ENCODE peak calls at places on chromosomes 16 and 17, in seven cellular contexts. H is fibroblast of the aortic adventitia, C is thoracic aorta, I is sigmoid colon, R is IMR-90, B is MCF 10A, Z is mammary epithelial cell. X is an unnamed sample.

GRCh38 chr16:14358697-14359305 is 271.3 kb downstream of the PARN start:
- DNase-seq in Z (peak; percentile 97), H (no peak), B (peak; percentile 94), I (no peak), R (no peak), C (no peak), X (no peak)

GRCh38 chr17:83177611-83178532 is 98.5 kb downstream of the METRNL start:
- DNase-seq in B (no peak), C (no peak), H (no peak), Z (no peak), I (peak; percentile 60), R (no peak), X (no peak)

GRCh38 chr17:1769826-1770477 is 8.1 kb downstream of the SERPINF1 start:
- DNase-seq in C (no peak), R (no peak), Z (peak; percentile 94), H (no peak), I (no peak), B (peak; percentile 70), X (no peak)

GRCh38 chr16:77835111-77835510 is 46.7 kb downstream of the VAT1L start:
- DNase-seq in C (no peak), Z (no peak), R (peak; percentile 23), B (no peak), H (peak; percentile 72), I (no peak), X (no peak)

GRCh38 chr16:71249399-71249798 is 18.9 kb upstream of the HYDIN start:
- DNase-seq in H (no peak), B (no peak), R (no peak), I (no peak), C (no peak), Z (no peak), X (no peak)

GRCh38 chr17:62572488-62573469 is 54.7 kb upstream of the MRC2 start:
- DNase-seq in C (no peak), R (peak; percentile 53), B (no peak), Z (no peak), H (peak; percentile 46), I (no peak), X (no peak)

GRCh38 chr17:82238562-82239201 is 9.8 kb downstream of the SLC16A3 start:
- DNase-seq in R (peak; percentile 66), Z (peak; percentile 90), H (peak; percentile 55), I (peak; percentile 94), C (no peak), B (peak; percentile 93), X (no peak)

GRCh38 chr17:18993876-18994275 is 10.7 kb downstream of the FAM83G start:
- DNase-seq in Z (no peak), B (no peak), R (peak; percentile 83), I (no peak), H (no peak), C (no peak), X (no peak)

GRCh38 chr16:9837481-9837880 is 344.7 kb downstream of the GRIN2A start:
- DNase-seq in B (no peak), Z (no peak), H (peak; percentile 46), C (no peak), R (no peak), I (no peak), X (no peak)

GRCh38 chr17:73089918-73090317 is 2.6 kb downstream of the SLC39A11 start:
- DNase-seq in B (no peak), C (no peak), H (no peak), R (no peak), Z (no peak), I (no peak), X (no peak)

GRCh38 chr17:71975331-71975801 is 145.5 kb upstream of the SOX9 start:
- DNase-seq in H (peak; percentile 67), R (peak; percentile 42), C (peak; percentile 9), I (peak; percentile 73), Z (peak; percentile 66), B (peak; percentile 61), X (peak; percentile 18)

GRCh38 chr17:53058031-53058430 is 764.7 kb upstream of the KIF2B start:
- DNase-seq in C (no peak), B (peak; percentile 31), I (no peak), H (no peak), Z (peak; percentile 9), R (no peak), X (peak; percentile 6)

GRCh38 chr17:19371259-19372003 is 6.9 kb upstream of the MAPK7 start:
- DNase-seq in Z (no peak), I (peak; percentile 53), C (no peak), H (no peak), B (no peak), R (no peak), X (no peak)

GRCh38 chr17:50192873-50193274 is 8.6 kb downstream of the COL1A1 start:
- DNase-seq in B (no peak), H (peak; percentile 24), R (no peak), C (no peak), Z (no peak), I (no peak), X (no peak)

GRCh38 chr17:40075216-40076100 is 12.7 kb downstream of the THRA start:
- DNase-seq in Z (peak; percentile 30), R (peak; percentile 48), I (peak; percentile 95), C (peak; percentile 69), H (peak; percentile 72), B (peak; percentile 78), X (no peak)

GRCh38 chr17:3693829-3694231 is 2.1 kb downstream of the P2RX5 start:
- DNase-seq in Z (no peak), B (no peak), I (no peak), R (no peak), C (no peak), H (no peak), X (no peak)

GRCh38 chr17:3693099-3693498 is 2.9 kb downstream of the P2RX5 start:
- DNase-seq in C (no peak), H (no peak), I (no peak), B (no peak), R (no peak), Z (no peak), X (no peak)

GRCh38 chr17:3690094-3690715 is 5.8 kb downstream of the P2RX5 start:
- DNase-seq in I (no peak), R (no peak), B (no peak), H (no peak), C (no peak), Z (no peak), X (no peak)

GRCh38 chr17:3691539-3692166 is 4.3 kb downstream of the P2RX5 start:
- DNase-seq in C (no peak), R (no peak), H (no peak), I (no peak), Z (no peak), B (no peak), X (no peak)

DNA sequence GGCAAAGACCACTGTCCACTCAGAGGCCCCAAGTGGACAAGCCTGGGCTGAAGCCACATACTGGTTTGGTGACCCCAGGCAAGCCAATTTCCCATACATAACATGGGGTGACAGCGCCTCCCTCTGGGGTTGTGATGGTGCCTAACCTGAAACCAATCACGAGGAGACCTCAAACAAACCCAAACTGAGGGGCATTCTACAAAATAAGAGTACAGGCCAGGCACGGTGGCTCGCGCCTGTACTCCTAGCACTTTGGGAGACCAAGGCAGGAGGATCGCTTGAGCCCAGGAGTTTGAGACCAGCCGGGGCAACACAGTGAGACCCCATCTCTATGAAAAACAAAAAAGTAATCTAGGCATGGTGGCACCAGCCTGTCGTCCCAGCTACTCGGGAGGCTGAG is 3.6 kb downstream of the P2RX5 start:
- DNase-seq in B (no peak), Z (no peak), H (no peak), C (no peak), R (no peak), I (no peak), X (no peak)
- TF ChIP-seq CTCF in B (no peak), Z (peak; percentile 5), H (no peak), C (no peak), R (no peak), I (no peak), X (peak; percentile 8)

DNA sequence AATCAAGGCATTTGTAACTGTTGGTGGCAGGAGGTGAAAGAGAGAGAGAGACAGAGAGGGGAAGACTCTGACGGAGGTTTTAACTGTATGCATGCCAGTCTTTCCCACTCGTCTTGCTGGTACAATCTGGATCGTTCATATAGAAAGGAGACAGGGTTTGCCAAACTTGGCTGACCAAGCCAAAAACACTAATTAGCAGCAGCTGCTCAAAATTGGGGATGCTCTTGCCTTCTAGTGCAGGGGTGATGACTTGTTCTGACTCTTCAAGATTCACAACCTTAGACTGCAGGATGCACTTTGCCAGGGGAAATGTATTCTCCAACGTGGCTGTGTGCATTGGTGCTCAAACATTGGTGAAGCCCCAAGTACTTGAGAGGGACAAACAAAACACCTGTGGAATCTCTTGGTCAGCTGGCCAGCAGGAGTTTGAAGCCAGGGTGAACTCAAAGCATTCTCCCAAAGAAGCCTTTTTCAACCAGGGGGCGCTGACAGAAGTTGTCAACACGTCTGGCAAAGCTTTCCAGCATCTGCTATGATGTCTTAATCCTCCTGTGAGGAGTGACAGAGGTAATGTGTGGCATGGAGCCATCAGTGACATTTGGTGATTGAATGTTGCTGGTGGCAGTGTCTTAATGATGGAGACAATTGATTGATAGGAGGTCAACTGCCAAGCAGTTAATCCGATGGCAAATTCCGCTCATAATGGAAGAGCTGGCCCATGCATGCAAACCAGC is 257.8 kb upstream of the HSBP1 start:
- DNase-seq in C (no peak), I (no peak), H (no peak), Z (no peak), B (no peak), R (no peak), X (no peak)
- TF ChIP-seq CTCF in C (no peak), I (no peak), H (no peak), Z (no peak), B (no peak), R (no peak), X (no peak)

GRCh38 chr16:49604602-49605001 is 231.0 kb downstream of the C16orf78 start:
- DNase-seq in C (no peak), Z (no peak), H (no peak), B (no peak), R (no peak), I (no peak), X (no peak)

GRCh38 chr16:49605536-49606241 is 232.1 kb downstream of the C16orf78 start:
- DNase-seq in Z (no peak), I (no peak), H (no peak), C (no peak), R (no peak), B (no peak), X (no peak)

GRCh38 chr16:49603956-49604355 is 230.4 kb downstream of the C16orf78 start:
- DNase-seq in I (no peak), C (no peak), H (no peak), Z (no peak), B (no peak), R (no peak), X (no peak)

GRCh38 chr16:49608095-49608494 is 234.5 kb downstream of the C16orf78 start:
- DNase-seq in B (no peak), Z (no peak), C (no peak), R (no peak), H (no peak), I (no peak), X (no peak)

GRCh38 chr16:49608801-49609200 is 235.2 kb downstream of the C16orf78 start:
- DNase-seq in R (peak; percentile 61), Z (no peak), H (peak; percentile 74), B (no peak), C (no peak), I (peak; percentile 68), X (peak; percentile 27)
- TF ChIP-seq CTCF in R (peak; percentile 69), Z (no peak), H (peak; percentile 87), B (peak; percentile 15), C (peak; percentile 42), I (peak; percentile 12), X (peak; percentile 63)

DNA sequence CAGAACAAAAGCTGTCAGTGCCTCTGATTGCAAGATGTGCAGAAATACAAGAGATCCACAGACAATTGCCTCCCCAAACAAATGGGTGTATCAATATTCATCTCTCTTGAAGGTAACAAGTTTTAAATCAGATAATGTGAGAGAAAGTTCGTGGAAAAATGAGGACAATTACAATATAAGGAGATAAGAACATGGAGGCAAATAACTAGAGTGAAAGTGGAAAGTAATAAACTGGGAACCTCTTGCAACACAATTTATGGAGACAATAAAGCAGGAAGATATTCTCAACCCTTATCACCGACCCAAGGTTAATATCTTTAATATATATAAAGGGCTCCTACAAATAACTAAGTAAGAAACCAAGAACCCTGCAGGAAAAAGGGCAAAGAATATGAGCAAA is 14.2 kb upstream of the KRT19 start:
- DNase-seq in Z (no peak), R (no peak), H (no peak), I (no peak), B (no peak), C (no peak), X (no peak)
- TF ChIP-seq CTCF in Z (no peak), R (no peak), H (no peak), I (no peak), B (no peak), C (no peak), X (no peak)